ENCODE peak calls at places on chromosome 2, in six cellular contexts. A is left ventricle myocardium inferior, C is HCT116, D is HFF-Myc, P is brain microvascular endothelial cell, H is IMR-90. R is an unnamed sample.

GRCh38 chr2:146579154-146579930 is 1265.5 kb upstream of the ACVR2A start:
- DNase-seq in C (no peak), A (no peak), P (peak), D (peak), H (peak), R (no peak)

GRCh38 chr2:205610437-205610836 is 71.9 kb upstream of the NRP2 start:
- DNase-seq in A (no peak), C (no peak), P (no peak), H (peak), D (no peak), R (no peak)

GRCh38 chr2:222799262-222799918 is 61.4 kb upstream of the ACSL3 start:
- DNase-seq in C (no peak), D (no peak), H (no peak), P (no peak), A (no peak), R (no peak)

GRCh38 chr2:65919579-65920188 is 487.3 kb upstream of the SPRED2 start:
- DNase-seq in C (no peak), A (no peak), D (no peak), H (no peak), P (no peak), R (no peak)

GRCh38 chr2:230541934-230542380 is 126.0 kb downstream of the SP100 start:
- DNase-seq in C (no peak), P (peak), D (no peak), A (no peak), H (peak), R (no peak)

GRCh38 chr2:39378968-39379367 is 58.1 kb downstream of the MAP4K3 start:
- DNase-seq in D (no peak), C (no peak), H (no peak), A (no peak), P (no peak), R (no peak)

GRCh38 chr2:31255911-31256571 is 22.1 kb downstream of the EHD3 start:
- DNase-seq in A (no peak), D (no peak), H (peak), C (no peak), P (no peak), R (peak)

GRCh38 chr2:230090978-230091377 is 22.3 kb upstream of the SLC16A14 start:
- DNase-seq in A (no peak), C (no peak), P (no peak), H (no peak), D (no peak), R (no peak)

GRCh38 chr2:208827109-208827508 is 420.5 kb downstream of the PTH2R start:
- DNase-seq in H (no peak), A (no peak), C (no peak), P (no peak), D (no peak), R (no peak)

GRCh38 chr2:80102026-80102425 is 202.5 kb downstream of the LRRTM1 start:
- DNase-seq in H (peak), P (no peak), A (no peak), C (no peak), D (peak), R (peak)

GRCh38 chr2:98605076-98605475 is 3.2 kb downstream of the COA5 start:
- DNase-seq in P (no peak), D (no peak), C (no peak), A (no peak), H (no peak), R (no peak)

GRCh38 chr2:70143314-70144150 is 47.3 kb downstream of the C2orf42 start:
- DNase-seq in H (peak), C (peak), D (no peak), P (peak), A (no peak), R (no peak)

GRCh38 chr2:9586465-9586864 is 30.8 kb upstream of the ADAM17 start:
- DNase-seq in H (no peak), C (no peak), D (no peak), A (no peak), P (no peak), R (no peak)

GRCh38 chr2:235551965-235552364 is 58.1 kb downstream of the AGAP1 start:
- DNase-seq in C (peak), D (peak), A (peak), H (peak), P (peak), R (peak)

GRCh38 chr2:3076848-3077735 is 300.5 kb downstream of the EIPR1 start:
- DNase-seq in H (no peak), P (no peak), D (no peak), C (no peak), A (no peak), R (no peak)

GRCh38 chr2:188023035-188023434 is 268.6 kb upstream of the GULP1 start:
- DNase-seq in H (no peak), P (no peak), D (no peak), C (no peak), A (no peak), R (no peak)

GRCh38 chr2:7707723-7708122 is 790.5 kb downstream of the RNF144A start:
- DNase-seq in D (no peak), C (no peak), A (no peak), H (peak), P (peak), R (peak)

GRCh38 chr2:164706522-164706921 is 85.2 kb upstream of the GRB14 start:
- DNase-seq in H (peak), D (peak), A (no peak), C (no peak), P (peak), R (peak)

GRCh38 chr2:24022324-24022974 is 12.6 kb downstream of the MFSD2B start:
- DNase-seq in D (no peak), H (no peak), A (no peak), P (no peak), C (no peak), R (no peak)

GRCh38 chr2:30987611-30988010 is 150.6 kb downstream of the GALNT14 start:
- DNase-seq in C (no peak), D (no peak), P (no peak), H (no peak), A (no peak), R (no peak)

GRCh38 chr2:239457586-239458445 is 57.0 kb upstream of the HDAC4 start:
- DNase-seq in A (no peak), D (no peak), P (no peak), H (no peak), C (no peak), R (no peak)

GRCh38 chr2:78861546-78861945 is 164.0 kb upstream of the REG3G start:
- DNase-seq in A (no peak), H (no peak), C (no peak), D (peak), P (no peak), R (no peak)

GRCh38 chr2:43136862-43137261 is 89.5 kb downstream of the ZFP36L2 start:
- DNase-seq in C (no peak), P (no peak), A (no peak), H (no peak), D (no peak), R (no peak)

GRCh38 chr2:105438104-105438929 is 39.5 kb upstream of the FHL2 start:
- DNase-seq in A (peak), P (no peak), H (peak), C (no peak), D (no peak), R (no peak)

GRCh38 chr2:45210466-45211195 is 201.4 kb upstream of the SIX2 start:
- DNase-seq in D (no peak), P (no peak), H (peak), C (no peak), A (no peak), R (no peak)

GRCh38 chr2:81747481-81748070 is 1443.0 kb upstream of the LRRTM1 start:
- DNase-seq in A (no peak), P (no peak), H (no peak), D (no peak), C (no peak), R (no peak)

GRCh38 chr2:232871418-232871834 is 1.4 kb downstream of the SNORC start:
- DNase-seq in A (no peak), H (no peak), P (no peak), D (no peak), C (no peak), R (no peak)

GRCh38 chr2:19859565-19859964 is 42.2 kb downstream of the TTC32 start:
- DNase-seq in A (no peak), H (peak), P (no peak), C (no peak), D (no peak), R (no peak)

DNA sequence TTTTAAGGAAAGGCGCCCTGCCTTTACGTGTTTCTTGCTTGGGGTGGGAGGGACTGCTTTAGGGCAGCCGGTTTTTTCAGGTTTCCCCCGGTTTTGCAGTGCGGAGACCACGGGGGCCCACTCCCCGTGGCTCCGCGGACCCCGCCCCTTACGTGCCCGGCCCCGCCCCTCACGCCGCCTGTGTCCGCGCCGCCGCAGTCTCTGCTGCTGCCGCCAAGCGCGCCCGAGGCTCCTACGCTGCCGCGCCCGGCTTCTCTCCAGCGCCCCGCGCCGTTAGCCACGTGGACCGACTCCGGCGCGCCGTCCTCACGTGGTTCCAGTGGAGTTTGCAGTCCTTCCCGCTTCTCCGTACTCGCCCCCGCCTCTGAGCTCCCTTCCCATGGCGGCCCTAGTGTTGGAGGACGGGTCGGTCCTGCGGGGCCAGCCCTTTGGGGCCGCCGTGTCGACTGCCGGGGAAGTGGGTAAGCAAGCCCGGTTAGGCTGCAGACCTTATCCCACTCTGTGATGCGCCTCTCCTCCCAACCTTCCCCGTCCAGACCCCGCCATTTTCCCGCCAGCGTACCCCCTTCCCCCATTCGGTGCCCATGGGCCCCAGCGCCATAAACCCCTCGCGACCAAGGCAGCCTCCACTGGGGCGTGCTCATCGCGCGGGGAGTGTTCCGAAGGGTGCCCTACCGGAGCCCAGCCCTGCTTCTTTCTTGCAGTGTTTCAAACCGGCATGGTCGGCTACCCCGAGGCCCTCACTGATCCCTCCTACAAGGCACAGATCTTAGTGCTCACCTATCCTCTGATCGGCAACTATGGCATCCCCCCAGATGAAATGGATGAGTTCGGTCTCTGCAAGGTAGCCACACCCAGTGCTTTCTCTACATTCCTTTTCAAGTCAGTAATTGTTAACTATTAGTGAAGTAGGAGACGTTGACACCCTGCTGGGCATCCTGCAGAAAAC is at the start of gene CAD:
- DNase-seq in D (peak), P (peak), C (peak), A (peak), H (peak), R (no peak)
- TF ChIP-seq CTCF in D (no peak), P (peak), C (peak), A (peak), H (peak), R (peak)

GRCh38 chr2:126886201-126886905 is 12.3 kb upstream of the TEX51 start:
- DNase-seq in C (peak), P (peak), H (peak), D (peak), A (peak), R (no peak)

GRCh38 chr2:126884861-126885481 is 13.7 kb upstream of the TEX51 start:
- DNase-seq in D (no peak), C (no peak), P (no peak), H (no peak), A (no peak), R (no peak)

GRCh38 chr2:126887506-126887905 is 11.2 kb upstream of the TEX51 start:
- DNase-seq in D (no peak), A (no peak), H (no peak), P (no peak), C (no peak), R (no peak)

GRCh38 chr2:126886906-126887280 is 11.8 kb upstream of the TEX51 start:
- DNase-seq in P (no peak), C (no peak), A (no peak), H (no peak), D (no peak), R (no peak)

DNA sequence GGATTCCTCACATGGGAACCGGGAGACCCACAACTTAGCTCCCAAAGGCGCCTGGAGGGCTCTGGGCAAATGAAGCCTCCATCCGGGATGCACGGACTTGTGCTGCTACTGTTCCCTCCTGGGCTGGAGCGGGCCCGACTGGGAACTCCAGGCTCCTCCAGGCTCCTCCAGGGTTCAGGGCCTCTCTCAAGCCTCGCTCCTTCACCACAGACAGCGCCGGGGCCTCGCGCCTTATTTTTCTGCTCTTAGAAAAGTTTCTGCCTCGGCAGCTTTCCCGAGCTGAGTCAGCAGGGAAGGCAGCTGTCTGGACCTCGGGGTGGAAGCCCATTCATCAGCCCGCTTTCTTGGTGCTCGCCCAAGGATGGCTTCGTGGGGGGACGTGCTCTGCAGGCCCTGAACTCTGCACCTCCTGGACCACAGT is 13.0 kb upstream of the TEX51 start:
- DNase-seq in H (peak), A (peak), P (no peak), D (no peak), C (no peak), R (no peak)
- H3K4me3 ChIP-seq in H (no peak), A (peak), P (peak), D (peak), C (no peak), R (peak)

GRCh38 chr2:237685408-237685807 is 58.0 kb downstream of the LRRFIP1 start:
- DNase-seq in H (no peak), A (no peak), C (no peak), D (no peak), P (no peak), R (no peak)
- TF ChIP-seq CTCF in H (peak), A (peak), C (peak), D (peak), P (peak), R (peak)

GRCh38 chr2:102070058-102070642 is 72.4 kb upstream of the IL1R1 start:
- DNase-seq in H (peak), P (peak), D (no peak), A (peak), C (no peak), R (no peak)
- H3K4me3 ChIP-seq in H (peak), P (no peak), D (no peak), A (peak), C (no peak), R (peak)

DNA sequence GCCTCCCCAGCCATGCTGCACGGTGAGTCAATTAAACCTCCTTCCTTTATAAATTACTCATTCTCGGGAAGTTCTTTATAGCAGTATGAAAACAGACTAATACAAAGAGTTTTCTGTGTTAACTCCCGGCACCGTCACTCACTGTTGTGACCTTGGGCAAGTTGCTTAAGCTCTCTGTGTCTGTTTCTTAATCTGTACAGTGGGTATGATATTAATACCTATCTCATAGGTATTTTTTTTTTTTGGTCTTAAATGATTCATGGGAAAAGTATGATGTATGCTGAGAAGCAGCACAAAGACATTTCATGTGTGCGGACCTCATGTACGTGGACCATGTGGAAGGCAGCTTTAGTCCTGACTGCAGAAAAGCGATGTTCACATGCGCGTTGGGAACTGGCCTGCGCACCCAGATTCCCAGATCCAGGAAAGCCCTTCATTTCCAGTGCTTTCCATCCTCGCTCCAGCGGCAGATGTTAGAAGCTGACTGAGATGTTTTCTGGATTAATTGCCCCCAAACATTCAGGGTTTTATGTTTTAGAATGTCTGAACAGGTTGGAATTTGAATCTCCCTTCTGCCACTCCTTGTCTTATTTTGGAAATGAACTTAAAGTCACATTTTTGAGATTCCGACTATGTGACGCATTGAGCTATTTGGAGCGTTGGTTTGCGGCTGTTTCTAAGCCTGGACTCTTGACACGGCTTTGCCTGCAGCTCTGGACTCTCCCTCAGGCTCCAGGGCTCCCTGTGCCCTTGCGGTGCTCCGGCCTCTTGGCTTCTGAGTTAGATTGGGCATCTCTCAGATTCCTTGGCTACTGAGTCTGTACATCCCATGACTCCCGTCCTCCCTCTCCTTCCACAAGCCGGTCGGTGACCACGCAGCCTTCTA is 61.4 kb downstream of the SLC4A3 start:
- DNase-seq in P (peak), D (peak), C (peak), H (peak), A (no peak), R (no peak)
- TF ChIP-seq CTCF in P (no peak), D (no peak), C (no peak), H (no peak), A (no peak), R (no peak)

GRCh38 chr2:157592374-157592773 is 36.3 kb downstream of the ACVR1C start:
- DNase-seq in H (no peak), D (no peak), P (no peak), A (no peak), C (no peak), R (no peak)

GRCh38 chr2:157601807-157602206 is 26.9 kb downstream of the ACVR1C start:
- DNase-seq in A (no peak), D (no peak), C (no peak), H (no peak), P (no peak), R (no peak)

GRCh38 chr2:157592983-157593382 is 35.7 kb downstream of the ACVR1C start:
- DNase-seq in C (no peak), H (peak), D (no peak), A (no peak), P (peak), R (no peak)

GRCh38 chr2:157593411-157593810 is 35.3 kb downstream of the ACVR1C start:
- DNase-seq in P (no peak), C (no peak), D (no peak), H (no peak), A (no peak), R (no peak)

DNA sequence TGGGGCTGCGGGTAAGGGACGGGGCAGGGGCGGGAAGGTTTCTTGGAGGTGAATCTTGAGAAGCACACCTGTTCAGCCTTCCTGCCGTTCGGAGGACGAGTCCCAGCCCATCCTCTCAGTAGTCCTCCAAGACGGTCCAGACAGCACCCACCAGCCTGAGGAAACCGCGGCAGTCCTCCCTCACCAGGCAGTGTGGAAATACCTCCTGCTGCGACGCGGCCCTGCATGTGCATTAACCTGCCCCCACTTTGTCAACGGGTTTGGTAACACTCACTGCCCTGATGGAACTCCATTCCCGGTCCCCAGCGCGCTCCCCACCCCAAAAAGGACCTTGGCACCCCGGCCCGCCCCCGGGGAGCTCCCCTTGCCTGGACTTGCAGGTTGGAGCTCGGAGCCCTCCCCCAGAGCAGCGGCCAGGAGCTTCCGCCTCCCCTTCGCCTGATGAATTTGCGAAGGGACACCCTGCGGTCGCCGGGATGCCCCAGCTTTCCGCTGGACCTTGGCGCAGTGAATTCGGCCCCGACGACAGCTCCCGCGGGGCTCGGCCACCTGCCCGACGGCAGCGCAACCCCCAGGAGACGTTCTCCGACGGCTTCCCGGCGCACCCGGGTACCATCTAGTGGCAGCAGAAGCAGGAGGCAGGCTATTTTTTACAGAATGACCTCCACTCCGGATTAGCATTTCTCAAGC is 31.5 kb downstream of the ACVR1C start:
- DNase-seq in A (peak), P (peak), C (no peak), H (peak), D (no peak), R (no peak)
- H3K4me3 ChIP-seq in A (peak), P (peak), C (no peak), H (no peak), D (no peak), R (peak)

GRCh38 chr2:207073791-207074678 is 91.7 kb downstream of the KLF7 start:
- DNase-seq in A (no peak), P (no peak), H (peak), C (no peak), D (no peak), R (no peak)
- TF ChIP-seq CTCF in A (no peak), P (no peak), H (no peak), C (no peak), D (no peak), R (no peak)

GRCh38 chr2:241037498-241037897 is 39.1 kb downstream of the SNED1 start:
- DNase-seq in P (no peak), C (no peak), D (no peak), H (no peak), A (no peak), R (no peak)
- H3K4me3 ChIP-seq in P (no peak), C (no peak), D (no peak), H (no peak), A (no peak), R (no peak)